ENCODE peak calls at places on chromosome 16, in five cellular contexts. M, C, P, Q and O are unnamed samples.

GRCh38 chr16:894841-895240 is 75.9 kb downstream of the LMF1 start:
- DNase-seq in M (no peak), C (no peak), P (no peak), Q (no peak), O (no peak)

GRCh38 chr16:85370881-85371651 is 242.1 kb upstream of the GSE1 start:
- DNase-seq in M (no peak), C (peak; percentile 76), P (no peak), Q (no peak), O (no peak)

GRCh38 chr16:20928774-20929411 is 28.3 kb downstream of the LYRM1 start:
- DNase-seq in M (no peak), C (no peak), P (no peak), Q (no peak), O (no peak)

GRCh38 chr16:27369806-27370205 is 32.2 kb upstream of the IL21R start:
- DNase-seq in M (no peak), C (no peak), P (no peak), Q (no peak), O (no peak)

GRCh38 chr16:66945939-66946338 is 10.6 kb downstream of the CES2 start:
- DNase-seq in M (no peak), C (no peak), P (no peak), Q (no peak), O (no peak)

GRCh38 chr16:72001180-72001890 is 1.1 kb upstream of the PKD1L3 start:
- DNase-seq in M (no peak), C (no peak), P (no peak), Q (no peak), O (no peak)

GRCh38 chr16:3158014-3158497 is 23.2 kb downstream of the ZNF213 start:
- DNase-seq in M (no peak), C (no peak), P (no peak), Q (no peak), O (no peak)

GRCh38 chr16:2785101-2785991 is 2.0 kb downstream of the PRSS33 start:
- DNase-seq in M (no peak), C (no peak), P (no peak), Q (peak; percentile 3), O (no peak)

GRCh38 chr16:47018223-47018891 is 44.9 kb upstream of the DNAJA2 start:
- DNase-seq in M (peak; percentile 98), C (peak; percentile 49), P (no peak), Q (peak; percentile 33), O (peak; percentile 75)

GRCh38 chr16:73350707-73351452 is 303.0 kb upstream of the ZFHX3 start:
- DNase-seq in M (no peak), C (no peak), P (no peak), Q (no peak), O (no peak)

GRCh38 chr16:66899945-66900688 is 18.6 kb downstream of the CDH16 start:
- DNase-seq in M (no peak), C (peak; percentile 81), P (no peak), Q (peak; percentile 79), O (peak; percentile 75)

GRCh38 chr16:22358000-22358399 is 16.4 kb downstream of the CDR2 start:
- DNase-seq in M (no peak), C (no peak), P (no peak), Q (no peak), O (no peak)

GRCh38 chr16:78655481-78656114 is 556.1 kb downstream of the WWOX start:
- DNase-seq in M (no peak), C (no peak), P (no peak), Q (no peak), O (no peak)

GRCh38 chr16:1300664-1301476 is 8.6 kb upstream of the UBE2I start:
- DNase-seq in M (no peak), C (peak; percentile 69), P (peak; percentile 66), Q (peak; percentile 65), O (no peak)

GRCh38 chr16:47695746-47696145 is 234.6 kb downstream of the PHKB start:
- DNase-seq in M (no peak), C (no peak), P (no peak), Q (no peak), O (no peak)

GRCh38 chr16:88347656-88348376 is 34.9 kb upstream of the ZNF469 start:
- DNase-seq in M (no peak), C (no peak), P (peak; percentile 4), Q (no peak), O (no peak)

GRCh38 chr16:3980311-3981111 is 100.0 kb upstream of the CREBBP start:
- DNase-seq in M (no peak), C (peak; percentile 40), P (no peak), Q (no peak), O (no peak)

GRCh38 chr16:74608944-74609343 is 2.0 kb upstream of the GLG1 start:
- DNase-seq in M (no peak), C (no peak), P (peak; percentile 30), Q (no peak), O (no peak)

GRCh38 chr16:8885674-8886592 is 3.8 kb downstream of the LITAFD start:
- DNase-seq in M (no peak), C (no peak), P (no peak), Q (no peak), O (peak; percentile 48)

GRCh38 chr16:72013389-72013788 is 4.8 kb downstream of the DHODH start:
- DNase-seq in M (no peak), C (no peak), P (no peak), Q (no peak), O (no peak)

GRCh38 chr16:72467157-72467759 is 295.3 kb upstream of the PMFBP1 start:
- DNase-seq in M (no peak), C (peak; percentile 21), P (no peak), Q (no peak), O (no peak)

GRCh38 chr16:54355251-54355650 is 68.7 kb upstream of the IRX3 start:
- DNase-seq in M (no peak), C (no peak), P (no peak), Q (no peak), O (no peak)

GRCh38 chr16:47732122-47732805 is 271.1 kb downstream of the PHKB start:
- DNase-seq in M (no peak), C (no peak), P (no peak), Q (no peak), O (no peak)

GRCh38 chr16:70725912-70726828 is 40.3 kb upstream of the MTSS2 start:
- DNase-seq in M (no peak), C (peak; percentile 85), P (no peak), Q (no peak), O (no peak)

GRCh38 chr16:67431077-67431804 is at the start of gene HSD11B2:
- DNase-seq in M (no peak), C (peak; percentile 67), P (no peak), Q (peak; percentile 76), O (peak; percentile 55)

GRCh38 chr16:50835358-50836060 is 93.6 kb downstream of the CYLD start:
- DNase-seq in M (no peak), C (no peak), P (no peak), Q (no peak), O (no peak)

GRCh38 chr16:73390936-73391335 is 343.0 kb upstream of the ZFHX3 start:
- DNase-seq in M (no peak), C (no peak), P (no peak), Q (no peak), O (no peak)

GRCh38 chr16:24609740-24610420 is 70.5 kb downstream of the RBBP6 start:
- DNase-seq in M (no peak), C (peak; percentile 63), P (no peak), Q (peak; percentile 4), O (no peak)

GRCh38 chr16:50709061-50709695 is 15.8 kb downstream of the NOD2 start:
- DNase-seq in M (no peak), C (no peak), P (no peak), Q (no peak), O (no peak)

GRCh38 chr16:84884311-84885023 is 64.7 kb downstream of the CRISPLD2 start:
- DNase-seq in M (no peak), C (peak; percentile 59), P (no peak), Q (no peak), O (no peak)

GRCh38 chr16:87044829-87045228 is 272.4 kb downstream of the C16orf95 start:
- DNase-seq in M (no peak), C (no peak), P (no peak), Q (no peak), O (peak; percentile 29)

GRCh38 chr16:84292032-84292431 is 2.6 kb upstream of the WFDC1 start:
- DNase-seq in M (no peak), C (no peak), P (no peak), Q (no peak), O (no peak)

DNA sequence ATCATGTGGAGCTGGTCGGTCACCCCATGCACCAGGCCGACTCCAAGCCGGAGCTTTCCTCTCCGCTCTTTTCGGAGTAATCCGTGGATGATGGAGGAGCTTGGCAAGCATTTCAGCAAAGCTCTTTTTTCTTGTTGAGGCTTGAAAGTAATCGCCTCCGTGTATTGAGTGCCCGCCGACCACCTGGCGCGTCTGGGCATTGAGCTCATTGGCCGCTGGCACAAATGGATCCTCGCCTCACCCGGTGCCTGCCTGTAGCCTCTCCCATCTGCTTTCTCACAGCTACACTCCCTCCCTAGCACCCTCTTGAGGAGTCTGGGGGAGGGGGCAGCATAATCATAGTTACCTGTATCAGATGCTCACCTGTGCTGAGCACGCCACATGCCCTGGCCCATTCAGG is 148.9 kb downstream of the CMIP start:
- DNase-seq in M (no peak), C (no peak), P (no peak), Q (no peak), O (no peak)
- H3K4me1 ChIP-seq in M (no peaks in the 10 kb centered on the region), C (no peaks in the 10 kb centered on the region), P (no peaks in the 10 kb centered on the region), Q (no peaks in the 10 kb centered on the region), O (peaks cover 30% of the 10 kb centered on the region)

GRCh38 chr16:14199199-14199598 is 128.1 kb downstream of the MRTFB start:
- DNase-seq in M (no peak), C (no peak), P (no peak), Q (no peak), O (no peak)
- H3K36me3 ChIP-seq in M (no peaks in the 10 kb centered on the region), C (no peaks in the 10 kb centered on the region), P (no peaks in the 10 kb centered on the region), Q (no peaks in the 10 kb centered on the region), O (no peaks in the 10 kb centered on the region)

GRCh38 chr16:11637320-11637719 is 30.9 kb upstream of the SNN start:
- DNase-seq in M (no peak), C (no peak), P (no peak), Q (no peak), O (no peak)

GRCh38 chr16:11639925-11640899 is 28.0 kb upstream of the SNN start:
- DNase-seq in M (no peak), C (peak; percentile 82), P (no peak), Q (peak; percentile 72), O (peak; percentile 44)

GRCh38 chr16:11635679-11636171 is 32.5 kb upstream of the SNN start:
- DNase-seq in M (no peak), C (no peak), P (no peak), Q (no peak), O (no peak)

GRCh38 chr16:11636172-11636721 is 32.0 kb upstream of the SNN start:
- DNase-seq in M (no peak), C (no peak), P (no peak), Q (peak; percentile 69), O (peak; percentile 93)

DNA sequence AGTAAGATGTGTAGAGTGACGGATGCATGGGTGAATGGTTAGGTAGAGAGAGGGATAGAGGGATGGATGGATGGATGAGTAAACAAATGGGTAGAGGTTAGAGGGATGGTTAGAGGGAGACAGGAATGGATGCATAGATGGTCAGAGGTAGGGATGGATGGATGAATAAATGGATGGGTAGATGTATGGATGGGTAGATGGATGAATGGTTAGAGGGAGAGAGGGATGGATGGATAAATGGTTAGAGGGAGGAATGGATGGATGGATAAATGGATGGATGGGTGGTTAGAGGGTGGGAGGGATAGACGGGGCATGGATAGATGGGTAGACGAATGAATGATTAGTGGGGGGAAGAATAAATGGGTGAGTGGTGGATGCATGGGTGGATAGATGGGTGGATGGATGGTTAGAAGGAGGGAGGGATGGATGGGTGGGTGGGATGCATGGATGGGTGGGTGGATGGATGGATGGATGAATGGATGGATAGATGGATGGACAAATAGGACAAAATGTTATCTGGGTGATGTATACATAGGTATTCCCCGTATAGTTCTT is 29.2 kb upstream of the SNN start:
- DNase-seq in M (no peak), C (no peak), P (no peak), Q (no peak), O (no peak)
- TF ChIP-seq CTCF in M (no peak), C (no peak), P (no peak), Q (no peak), O (no peak)

GRCh38 chr16:89482087-89482823 is 8.1 kb downstream of the ANKRD11 start:
- DNase-seq in M (no peak), C (no peak), P (no peak), Q (no peak), O (no peak)
- H3K4me1 ChIP-seq in M (peaks cover 77% of the 10 kb centered on the region), C (peaks cover 48% of the 10 kb centered on the region), P (peaks cover 87% of the 10 kb centered on the region), Q (peaks cover 23% of the 10 kb centered on the region), O (peaks cover 53% of the 10 kb centered on the region)